ENCODE peak calls at places on chromosomes 11 and 22, in six cellular contexts. M is epithelial cell of esophagus, U is pancreas, F is fibroblast of mammary gland, D is upper lobe of right lung, G is GM13977. V is an unnamed sample.

GRCh38 chr22:48276933-48277867 is 1514.8 kb downstream of the TBC1D22A start:
- DNase-seq in F (no peak), D (no peak), M (no peak), U (no peak), G (no peak), V (no peak)

GRCh38 chr11:114208371-114208770 is 87.8 kb upstream of the NNMT start:
- DNase-seq in F (no peak), G (no peak), M (peak), D (no peak), U (no peak), V (no peak)

GRCh38 chr22:50084570-50084969 is 656 bp downstream of the MLC1 start:
- DNase-seq in F (no peak), M (no peak), G (no peak), U (no peak), D (no peak), V (peak)

GRCh38 chr11:44333271-44334218 is 23.6 kb upstream of the ALX4 start:
- DNase-seq in D (peak), G (no peak), U (no peak), M (peak), F (peak), V (no peak)

GRCh38 chr11:64152841-64153691 is 12.8 kb downstream of the MACROD1 start:
- DNase-seq in M (peak), D (peak), U (peak), G (peak), F (peak), V (peak)

GRCh38 chr11:81915045-81915444 is 818.6 kb downstream of the FAM181B start:
- DNase-seq in U (no peak), F (no peak), G (no peak), M (no peak), D (no peak), V (no peak)

GRCh38 chr11:23212829-23213228 is 352.6 kb upstream of the CCDC179 start:
- DNase-seq in G (no peak), M (no peak), D (no peak), U (no peak), F (no peak), V (no peak)

GRCh38 chr22:28139993-28140392 is 220.9 kb upstream of the PITPNB start:
- DNase-seq in D (no peak), U (no peak), F (peak), G (no peak), M (peak), V (no peak)

GRCh38 chr22:44024288-44024908 is at the start of gene PARVB:
- DNase-seq in D (peak), F (no peak), U (peak), G (peak), M (peak), V (peak)

GRCh38 chr11:78432956-78433355 is 15.3 kb upstream of the GAB2 start:
- DNase-seq in G (no peak), U (no peak), M (peak), F (no peak), D (no peak), V (no peak)

GRCh38 chr11:63845305-63845704 is 6.4 kb downstream of the MARK2 start:
- DNase-seq in M (peak), G (no peak), D (no peak), U (no peak), F (peak), V (no peak)

GRCh38 chr11:124535552-124536232 is 7.8 kb downstream of the OR8B12 start:
- DNase-seq in F (peak), M (peak), D (no peak), G (no peak), U (no peak), V (no peak)

GRCh38 chr11:35846874-35847273 is 97.0 kb upstream of the LDLRAD3 start:
- DNase-seq in U (no peak), D (no peak), M (no peak), G (no peak), F (no peak), V (no peak)

GRCh38 chr11:74019104-74019738 is 10.3 kb upstream of the UCP3 start:
- DNase-seq in D (no peak), M (no peak), U (peak), G (no peak), F (peak), V (no peak)

GRCh38 chr11:129814244-129814992 is 1.2 kb upstream of the TMEM45B start:
- DNase-seq in U (no peak), D (no peak), M (no peak), F (no peak), G (no peak), V (no peak)

GRCh38 chr11:16933756-16934603 is 80.2 kb downstream of the PLEKHA7 start:
- DNase-seq in G (no peak), F (no peak), D (no peak), M (no peak), U (peak), V (no peak)

GRCh38 chr11:82944198-82944597 is 42.7 kb downstream of the DDIAS start:
- DNase-seq in G (no peak), F (no peak), U (no peak), D (no peak), M (no peak), V (no peak)

GRCh38 chr11:100942016-100942415 is 187.6 kb downstream of the PGR start:
- DNase-seq in M (peak), G (no peak), U (no peak), D (no peak), F (peak), V (no peak)

GRCh38 chr22:47444746-47445065 is 682.3 kb downstream of the TBC1D22A start:
- DNase-seq in U (no peak), G (no peak), D (no peak), F (no peak), M (no peak), V (no peak)

DNA sequence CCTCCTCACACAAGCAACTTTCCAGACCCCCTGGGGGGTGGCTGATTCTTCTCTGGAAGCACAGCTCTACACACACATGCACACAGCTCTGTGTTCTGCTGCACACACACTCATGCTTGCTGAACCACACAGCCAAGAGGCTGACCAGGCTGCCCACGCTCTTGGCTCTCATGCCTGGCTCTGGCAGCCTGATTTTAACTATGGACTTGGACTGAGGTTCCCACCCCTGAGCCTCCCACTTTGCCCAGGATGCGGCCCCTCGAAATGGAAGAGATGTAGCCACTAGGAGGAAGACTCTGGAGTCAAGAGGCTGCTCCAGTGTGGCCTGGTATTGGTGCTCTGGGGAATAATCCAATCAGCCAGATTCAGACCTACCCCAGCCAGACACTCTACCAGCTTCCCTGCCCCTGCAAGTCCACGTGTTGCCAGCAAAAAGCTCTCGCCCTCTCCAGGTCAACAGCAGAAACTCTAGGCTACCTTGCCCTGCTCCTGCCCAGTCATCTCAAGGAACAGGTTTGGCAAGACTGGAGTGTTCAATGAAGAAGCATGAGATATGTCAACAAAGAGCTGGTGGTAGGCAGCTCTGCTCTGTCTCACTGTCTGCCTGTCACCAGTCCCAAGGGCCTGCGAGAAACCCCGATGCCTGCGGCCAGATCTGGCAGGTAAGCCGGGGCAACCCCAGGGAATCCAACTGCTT is 8.8 kb upstream of the CASTOR1 start:
- DNase-seq in G (no peak), F (no peak), D (peak), U (no peak), M (peak), V (no peak)
- TF ChIP-seq CTCF in G (no peak), F (no peak), D (peak), U (no peak), M (peak), V (no peak)

GRCh38 chr11:66004186-66004585 is 1.9 kb downstream of the BANF1 start:
- DNase-seq in G (no peak), M (no peak), U (no peak), D (no peak), F (no peak), V (no peak)

GRCh38 chr11:66003291-66003690 is 988 bp downstream of the BANF1 start:
- DNase-seq in U (peak), F (no peak), M (no peak), G (no peak), D (no peak), V (peak)

GRCh38 chr11:66006134-66006890 is 4.0 kb downstream of the BANF1 start:
- DNase-seq in U (no peak), M (no peak), D (no peak), F (no peak), G (no peak), V (no peak)

GRCh38 chr11:66001941-66002647 is at the start of the genes BANF1 and EIF1AD:
- DNase-seq in U (peak), D (peak), M (peak), G (peak), F (peak), V (peak)

GRCh38 chr11:66002648-66003225 is 434 bp downstream of the BANF1 start:
- DNase-seq in G (peak), U (peak), M (peak), F (peak), D (no peak), V (peak)
- TF ChIP-seq CTCF in G (no peak), U (no peak), M (peak), F (peak), D (peak), V (no peak)

GRCh38 chr11:105577645-105578044 is 32.2 kb upstream of the GRIA4 start:
- DNase-seq in G (no peak), M (peak), F (no peak), U (no peak), D (no peak), V (no peak)
- TF ChIP-seq CTCF in G (no peak), M (no peak), F (peak), U (no peak), D (no peak), V (no peak)

DNA sequence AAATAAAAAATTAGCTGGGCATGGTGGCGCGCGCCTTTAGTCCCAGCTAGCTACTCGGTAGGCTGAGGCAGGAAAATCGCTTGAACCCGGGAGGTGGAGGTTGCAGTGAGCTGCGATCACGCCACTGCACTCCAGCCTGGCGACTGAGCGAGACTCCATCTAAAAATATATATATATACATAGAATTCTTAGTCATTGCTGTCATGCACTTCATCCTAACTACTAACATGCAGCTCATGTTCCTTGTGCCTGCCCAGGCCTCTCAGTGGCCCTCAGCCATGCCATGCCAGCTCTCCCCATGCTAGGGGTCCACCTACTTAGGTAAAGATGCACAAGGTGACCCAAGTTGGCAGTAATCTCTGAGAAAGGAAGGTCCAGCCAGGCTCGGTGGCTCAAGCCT is 3.1 kb downstream of the CYB561A3 start:
- DNase-seq in F (no peak), G (no peak), M (no peak), D (no peak), U (no peak), V (no peak)
- TF ChIP-seq CTCF in F (no peak), G (no peak), M (no peak), D (no peak), U (no peak), V (no peak)

GRCh38 chr22:22552630-22553029 is 6.4 kb downstream of the PRAME start:
- DNase-seq in G (peak), F (no peak), U (no peak), M (no peak), D (no peak), V (peak)
- TF ChIP-seq CTCF in G (peak), F (no peak), U (no peak), M (no peak), D (no peak), V (peak)

GRCh38 chr11:117588166-117588810 is 208.7 kb downstream of the DSCAML1 start:
- DNase-seq in D (no peak), M (no peak), U (no peak), F (no peak), G (no peak), V (no peak)
- TF ChIP-seq CTCF in D (no peak), M (no peak), U (no peak), F (no peak), G (no peak), V (no peak)

GRCh38 chr22:24994070-24994763 is 41.7 kb downstream of the KIAA1671 start:
- DNase-seq in F (peak), M (peak), G (no peak), U (no peak), D (no peak), V (no peak)
- TF ChIP-seq CTCF in F (no peak), M (peak), G (no peak), U (no peak), D (no peak), V (no peak)

DNA sequence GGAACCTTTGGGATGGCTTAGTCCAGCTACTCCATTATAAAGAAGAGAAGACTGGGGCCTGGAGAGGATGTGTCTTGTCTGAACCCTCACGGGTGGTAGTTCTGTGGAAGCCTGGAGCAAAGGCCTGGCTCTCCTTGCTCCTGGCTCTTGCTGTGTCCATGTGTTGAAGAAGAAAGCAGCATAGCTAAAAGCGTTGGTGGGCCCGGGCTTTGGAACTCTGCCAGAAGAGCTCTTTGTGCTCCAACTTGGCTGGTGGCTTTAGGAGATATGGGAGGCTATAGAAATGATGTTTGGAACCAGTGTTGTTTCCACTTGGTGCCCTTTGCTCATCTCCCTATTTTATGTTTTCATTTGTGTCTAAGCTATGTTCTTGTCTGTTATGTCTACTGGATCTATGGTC is 131.1 kb downstream of the DBX1 start:
- DNase-seq in M (no peak), G (no peak), D (no peak), F (no peak), U (no peak), V (no peak)
- TF ChIP-seq CTCF in M (no peak), G (no peak), D (no peak), F (no peak), U (no peak), V (no peak)

V was measured in GM20000.